ENCODE peak calls at places on chromosomes 16 and 17, in ten cellular contexts. One of them, this sample, is unnamed. For H3K36me3, the result is how much of the 10 kb centered on the place peaks cover.

GRCh38 chr17:18377437-18378204 is at the start of gene EVPLL:
- DNase-seq in CD8-positive, alpha-beta T cell: no peak
- DNase-seq in IMR-90: no peak
- DNase-seq in heart left ventricle: peak
- DNase-seq in fibroblast of lung: peak
- DNase-seq in breast epithelium: peak
- DNase-seq in hepatocyte: no peak
- DNase-seq in brain microvascular endothelial cell: no peak
- DNase-seq in BJ: no peak
- DNase-seq in MM.1S: peak
- DNase-seq in this sample: no peak

GRCh38 chr17:78890111-78890897 is 12.7 kb downstream of the CEP295NL start:
- DNase-seq in fibroblast of lung: no peak
- DNase-seq in BJ: no peak
- DNase-seq in hepatocyte: no peak
- DNase-seq in heart left ventricle: peak
- DNase-seq in CD8-positive, alpha-beta T cell: peak
- DNase-seq in MM.1S: peak
- DNase-seq in IMR-90: no peak
- DNase-seq in breast epithelium: no peak
- DNase-seq in brain microvascular endothelial cell: no peak
- DNase-seq in this sample: no peak

GRCh38 chr17:1785925-1786324 is 24.1 kb downstream of the SERPINF1 start:
- DNase-seq in IMR-90: no peak
- DNase-seq in MM.1S: no peak
- DNase-seq in fibroblast of lung: no peak
- DNase-seq in CD8-positive, alpha-beta T cell: no peak
- DNase-seq in heart left ventricle: peak
- DNase-seq in BJ: no peak
- DNase-seq in brain microvascular endothelial cell: no peak
- DNase-seq in hepatocyte: no peak
- DNase-seq in breast epithelium: no peak
- DNase-seq in this sample: no peak

GRCh38 chr17:66172706-66173223 is 19.2 kb downstream of the CEP112 start:
- DNase-seq in breast epithelium: no peak
- DNase-seq in IMR-90: no peak
- DNase-seq in CD8-positive, alpha-beta T cell: no peak
- DNase-seq in hepatocyte: no peak
- DNase-seq in brain microvascular endothelial cell: no peak
- DNase-seq in heart left ventricle: no peak
- DNase-seq in BJ: no peak
- DNase-seq in fibroblast of lung: no peak
- DNase-seq in MM.1S: no peak
- DNase-seq in this sample: no peak

GRCh38 chr17:79019631-79020584 is 4.1 kb upstream of the C1QTNF1 start:
- DNase-seq in fibroblast of lung: peak
- DNase-seq in MM.1S: peak
- DNase-seq in CD8-positive, alpha-beta T cell: peak
- DNase-seq in brain microvascular endothelial cell: peak
- DNase-seq in hepatocyte: peak
- DNase-seq in IMR-90: peak
- DNase-seq in BJ: no peak
- DNase-seq in breast epithelium: peak
- DNase-seq in heart left ventricle: peak
- DNase-seq in this sample: peak

GRCh38 chr17:41131979-41132378 is 8.0 kb upstream of the KRTAP4-12 start:
- DNase-seq in CD8-positive, alpha-beta T cell: no peak
- DNase-seq in hepatocyte: no peak
- DNase-seq in brain microvascular endothelial cell: no peak
- DNase-seq in IMR-90: peak
- DNase-seq in fibroblast of lung: peak
- DNase-seq in MM.1S: no peak
- DNase-seq in BJ: no peak
- DNase-seq in heart left ventricle: no peak
- DNase-seq in breast epithelium: no peak
- DNase-seq in this sample: no peak

GRCh38 chr17:40097931-40098845 is 2.2 kb downstream of the NR1D1 start:
- DNase-seq in heart left ventricle: peak
- DNase-seq in fibroblast of lung: peak
- DNase-seq in CD8-positive, alpha-beta T cell: no peak
- DNase-seq in MM.1S: peak
- DNase-seq in BJ: no peak
- DNase-seq in breast epithelium: no peak
- DNase-seq in IMR-90: no peak
- DNase-seq in brain microvascular endothelial cell: no peak
- DNase-seq in hepatocyte: peak
- DNase-seq in this sample: peak

GRCh38 chr17:383771-384621 is 31.4 kb upstream of the RPH3AL start:
- DNase-seq in fibroblast of lung: no peak
- DNase-seq in MM.1S: no peak
- DNase-seq in BJ: no peak
- DNase-seq in heart left ventricle: no peak
- DNase-seq in hepatocyte: no peak
- DNase-seq in brain microvascular endothelial cell: no peak
- DNase-seq in IMR-90: no peak
- DNase-seq in breast epithelium: no peak
- DNase-seq in CD8-positive, alpha-beta T cell: no peak
- DNase-seq in this sample: no peak

GRCh38 chr17:82031885-82032627 is 578 bp downstream of the RAC3 start:
- DNase-seq in MM.1S: peak
- DNase-seq in heart left ventricle: no peak
- DNase-seq in breast epithelium: no peak
- DNase-seq in BJ: no peak
- DNase-seq in IMR-90: no peak
- DNase-seq in brain microvascular endothelial cell: no peak
- DNase-seq in hepatocyte: peak
- DNase-seq in fibroblast of lung: no peak
- DNase-seq in CD8-positive, alpha-beta T cell: no peak
- DNase-seq in this sample: no peak

GRCh38 chr16:3880623-3881498 is at the start of gene CREBBP:
- DNase-seq in BJ: peak
- DNase-seq in breast epithelium: peak
- DNase-seq in IMR-90: peak
- DNase-seq in heart left ventricle: peak
- DNase-seq in CD8-positive, alpha-beta T cell: peak
- DNase-seq in brain microvascular endothelial cell: peak
- DNase-seq in MM.1S: peak
- DNase-seq in fibroblast of lung: peak
- DNase-seq in hepatocyte: peak
- DNase-seq in this sample: peak

GRCh38 chr17:29116652-29117439 is 63.4 kb downstream of the MYO18A start:
- DNase-seq in fibroblast of lung: peak
- DNase-seq in brain microvascular endothelial cell: peak
- DNase-seq in IMR-90: peak
- DNase-seq in CD8-positive, alpha-beta T cell: peak
- DNase-seq in MM.1S: peak
- DNase-seq in heart left ventricle: peak
- DNase-seq in hepatocyte: peak
- DNase-seq in BJ: no peak
- DNase-seq in breast epithelium: peak
- DNase-seq in this sample: no peak

GRCh38 chr17:29117440-29117753 is 62.8 kb downstream of the MYO18A start:
- DNase-seq in BJ: no peak
- DNase-seq in MM.1S: no peak
- DNase-seq in heart left ventricle: no peak
- DNase-seq in brain microvascular endothelial cell: no peak
- DNase-seq in CD8-positive, alpha-beta T cell: no peak
- DNase-seq in breast epithelium: no peak
- DNase-seq in hepatocyte: no peak
- DNase-seq in IMR-90: no peak
- DNase-seq in fibroblast of lung: no peak
- DNase-seq in this sample: no peak

GRCh38 chr17:29121442-29121841 is 58.8 kb downstream of the MYO18A start:
- DNase-seq in IMR-90: no peak
- DNase-seq in hepatocyte: no peak
- DNase-seq in brain microvascular endothelial cell: no peak
- DNase-seq in fibroblast of lung: no peak
- DNase-seq in heart left ventricle: no peak
- DNase-seq in BJ: no peak
- DNase-seq in MM.1S: no peak
- DNase-seq in breast epithelium: no peak
- DNase-seq in CD8-positive, alpha-beta T cell: no peak
- DNase-seq in this sample: no peak

GRCh38 chr17:29120439-29120838 is 59.8 kb downstream of the MYO18A start:
- DNase-seq in fibroblast of lung: no peak
- DNase-seq in IMR-90: no peak
- DNase-seq in CD8-positive, alpha-beta T cell: no peak
- DNase-seq in BJ: no peak
- DNase-seq in hepatocyte: peak
- DNase-seq in breast epithelium: no peak
- DNase-seq in MM.1S: no peak
- DNase-seq in heart left ventricle: no peak
- DNase-seq in brain microvascular endothelial cell: no peak
- DNase-seq in this sample: no peak

DNA sequence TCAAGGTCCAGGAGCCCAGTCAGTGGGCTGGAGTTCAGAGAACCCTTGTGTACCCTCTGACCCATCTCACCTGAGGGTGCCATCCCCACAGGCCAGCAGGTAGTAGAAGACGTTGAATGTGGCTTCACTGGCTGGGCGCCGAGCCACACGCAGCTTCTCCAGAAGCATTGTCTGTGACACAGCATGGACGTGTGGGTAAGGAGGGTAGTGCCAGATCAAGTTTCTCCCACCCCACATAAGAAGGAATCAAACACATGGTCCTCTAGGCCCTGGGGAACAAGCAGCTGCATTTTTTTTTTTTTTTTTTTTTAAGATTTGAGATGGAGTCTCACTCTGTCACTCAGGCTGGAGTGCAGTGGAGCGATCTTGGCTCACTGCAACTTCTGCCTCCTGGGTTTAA is 60.9 kb downstream of the MYO18A start:
- DNase-seq in CD8-positive, alpha-beta T cell: no peak
- DNase-seq in brain microvascular endothelial cell: no peak
- DNase-seq in BJ: no peak
- DNase-seq in MM.1S: no peak
- DNase-seq in IMR-90: no peak
- DNase-seq in breast epithelium: no peak
- DNase-seq in heart left ventricle: no peak
- DNase-seq in hepatocyte: no peak
- DNase-seq in fibroblast of lung: no peak
- DNase-seq in this sample: no peak
- H3K36me3 ChIP-seq in CD8-positive, alpha-beta T cell: under half
- H3K36me3 ChIP-seq in brain microvascular endothelial cell: under half
- H3K36me3 ChIP-seq in BJ: under half
- H3K36me3 ChIP-seq in MM.1S: under half
- H3K36me3 ChIP-seq in IMR-90: under half
- H3K36me3 ChIP-seq in breast epithelium: under half
- H3K36me3 ChIP-seq in heart left ventricle: under half
- H3K36me3 ChIP-seq in hepatocyte: under half
- H3K36me3 ChIP-seq in fibroblast of lung: under half
- H3K36me3 ChIP-seq in this sample: half or more

GRCh38 chr17:48552453-48553189 is 7.7 kb upstream of the HOXB2 start:
- DNase-seq in fibroblast of lung: peak
- DNase-seq in IMR-90: peak
- DNase-seq in heart left ventricle: no peak
- DNase-seq in BJ: no peak
- DNase-seq in breast epithelium: no peak
- DNase-seq in brain microvascular endothelial cell: no peak
- DNase-seq in CD8-positive, alpha-beta T cell: no peak
- DNase-seq in MM.1S: no peak
- DNase-seq in hepatocyte: no peak
- DNase-seq in this sample: no peak
- TF ChIP-seq CTCF in fibroblast of lung: no peak
- TF ChIP-seq CTCF in IMR-90: peak
- TF ChIP-seq CTCF in heart left ventricle: no peak
- TF ChIP-seq CTCF in BJ: no peak
- TF ChIP-seq CTCF in breast epithelium: no peak
- TF ChIP-seq CTCF in brain microvascular endothelial cell: no peak
- TF ChIP-seq CTCF in CD8-positive, alpha-beta T cell: no peak
- TF ChIP-seq CTCF in MM.1S: no peak
- TF ChIP-seq CTCF in hepatocyte: no peak
- TF ChIP-seq CTCF in this sample: no peak

DNA sequence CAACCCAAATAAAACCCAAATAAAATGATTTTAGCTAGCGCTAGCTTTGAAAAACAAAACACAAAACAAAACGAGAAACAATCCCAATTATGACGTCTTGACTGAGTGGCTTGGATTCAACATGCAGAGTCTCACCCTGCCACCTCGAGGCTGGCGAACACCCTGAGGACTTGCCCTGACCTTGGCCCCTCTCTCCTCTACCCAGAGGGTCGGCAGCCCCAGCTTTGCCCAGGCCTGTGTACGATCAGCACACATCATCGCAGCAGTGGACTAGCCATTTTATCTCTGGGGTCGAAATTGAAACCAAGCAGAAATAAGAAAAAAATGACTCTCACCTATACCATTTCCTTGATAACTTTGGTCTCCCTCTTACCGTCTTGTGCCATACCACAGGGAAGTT is 4.9 kb downstream of the JMJD6 start:
- DNase-seq in CD8-positive, alpha-beta T cell: no peak
- DNase-seq in heart left ventricle: no peak
- DNase-seq in breast epithelium: no peak
- DNase-seq in BJ: no peak
- DNase-seq in brain microvascular endothelial cell: no peak
- DNase-seq in fibroblast of lung: no peak
- DNase-seq in IMR-90: no peak
- DNase-seq in hepatocyte: no peak
- DNase-seq in MM.1S: no peak
- DNase-seq in this sample: no peak
- H3K36me3 ChIP-seq in CD8-positive, alpha-beta T cell: half or more
- H3K36me3 ChIP-seq in heart left ventricle: under half
- H3K36me3 ChIP-seq in breast epithelium: under half
- H3K36me3 ChIP-seq in BJ: under half
- H3K36me3 ChIP-seq in brain microvascular endothelial cell: half or more
- H3K36me3 ChIP-seq in fibroblast of lung: under half
- H3K36me3 ChIP-seq in IMR-90: half or more
- H3K36me3 ChIP-seq in hepatocyte: under half
- H3K36me3 ChIP-seq in MM.1S: under half
- H3K36me3 ChIP-seq in this sample: half or more

DNA sequence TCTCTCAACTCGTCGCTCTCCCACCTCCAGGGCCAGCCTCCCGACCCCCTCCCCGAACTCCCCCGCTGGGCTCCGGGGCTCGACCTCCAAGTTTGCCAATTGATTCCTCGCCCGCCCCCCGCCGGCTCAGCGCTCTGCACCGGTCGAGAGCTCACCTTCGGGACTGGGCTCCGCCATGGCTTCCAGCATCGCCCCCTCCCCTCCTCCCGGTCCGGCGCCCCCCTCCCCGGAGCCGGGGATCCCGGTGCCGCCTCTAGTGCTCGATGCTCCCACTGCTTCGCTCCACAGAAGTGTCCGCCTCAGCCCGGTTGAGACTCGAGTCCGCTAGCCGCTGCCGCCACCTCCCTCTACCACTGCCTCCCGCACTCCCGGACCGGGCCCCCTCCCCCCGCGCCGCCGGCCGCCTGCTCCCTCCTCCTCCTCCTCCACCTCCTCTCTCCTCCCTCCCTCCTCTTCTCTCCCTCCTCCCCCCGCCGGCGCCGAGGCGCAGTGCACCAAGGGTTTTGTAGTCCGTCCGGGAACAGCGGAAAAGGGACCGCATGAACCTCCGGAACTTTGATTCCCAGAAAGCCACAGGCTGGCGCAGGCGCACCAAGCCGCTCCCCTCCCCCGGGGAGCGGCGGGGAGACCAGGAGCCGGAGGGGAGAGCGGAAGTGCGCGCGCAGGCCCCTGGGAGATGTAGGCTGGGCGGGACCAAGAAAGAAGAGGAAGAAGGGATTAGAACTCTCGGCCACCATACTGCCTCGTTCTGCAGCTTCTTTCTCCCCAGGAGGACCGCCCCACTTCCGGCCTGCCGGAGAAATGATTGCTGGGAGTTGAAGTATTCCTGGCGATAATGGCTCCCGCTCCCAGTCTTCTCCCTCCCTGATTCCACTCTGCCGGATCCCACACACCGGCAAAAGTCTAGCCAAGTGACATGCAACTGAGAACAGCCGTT is at the start of gene PHF23:
- DNase-seq in heart left ventricle: peak
- DNase-seq in MM.1S: peak
- DNase-seq in BJ: peak
- DNase-seq in CD8-positive, alpha-beta T cell: peak
- DNase-seq in fibroblast of lung: peak
- DNase-seq in hepatocyte: peak
- DNase-seq in IMR-90: peak
- DNase-seq in breast epithelium: peak
- DNase-seq in brain microvascular endothelial cell: peak
- DNase-seq in this sample: peak
- TF ChIP-seq CTCF in heart left ventricle: no peak
- TF ChIP-seq CTCF in MM.1S: no peak
- TF ChIP-seq CTCF in BJ: no peak
- TF ChIP-seq CTCF in CD8-positive, alpha-beta T cell: no peak
- TF ChIP-seq CTCF in fibroblast of lung: no peak
- TF ChIP-seq CTCF in hepatocyte: no peak
- TF ChIP-seq CTCF in IMR-90: no peak
- TF ChIP-seq CTCF in breast epithelium: peak
- TF ChIP-seq CTCF in brain microvascular endothelial cell: no peak
- TF ChIP-seq CTCF in this sample: no peak

This sample was measured in thoracic aorta.